ENCODE peak calls at places on chromosomes 1 and 21, in four cellular contexts. Q is ascending aorta, T is AG04450, P is GM12878. U is an unnamed sample.

GRCh38 chr1:8035289-8035688 is 9.2 kb upstream of the ERRFI1 start:
- DNase-seq in Q (no peak), P (no peak), T (no peak), U (no peak)

GRCh38 chr1:15326691-15327530 is 79.9 kb downstream of the FHAD1 start:
- DNase-seq in P (no peak), T (no peak), Q (no peak), U (no peak)

GRCh38 chr1:211013346-211014240 is 120.4 kb downstream of the KCNH1 start:
- DNase-seq in P (no peak), Q (no peak), T (no peak), U (no peak)

GRCh38 chr1:179637211-179637860 is 45.7 kb downstream of the TDRD5 start:
- DNase-seq in Q (no peak), P (no peak), T (no peak), U (no peak)

GRCh38 chr1:115840615-115841460 is at the start of gene NHLH2:
- DNase-seq in Q (no peak), P (no peak), T (no peak), U (no peak)

GRCh38 chr1:110746644-110747259 is 72.0 kb upstream of the KCNA3 start:
- DNase-seq in P (no peak), Q (no peak), T (peak), U (no peak)

GRCh38 chr1:69518991-69519390 is 48.7 kb upstream of the LRRC7 start:
- DNase-seq in T (no peak), Q (no peak), P (no peak), U (no peak)

GRCh38 chr1:245765241-245766000 is 610.6 kb downstream of the KIF26B start:
- DNase-seq in T (peak), P (no peak), Q (no peak), U (no peak)

GRCh38 chr1:228368801-228369607 is 37.6 kb downstream of the TRIM11 start:
- DNase-seq in T (no peak), Q (no peak), P (no peak), U (no peak)

GRCh38 chr1:116167625-116168276 is 56.6 kb downstream of the MAB21L3 start:
- DNase-seq in T (no peak), Q (no peak), P (no peak), U (no peak)

GRCh38 chr1:81155131-81155530 is 645.6 kb upstream of the ADGRL2 start:
- DNase-seq in Q (no peak), T (no peak), P (no peak), U (no peak)

GRCh38 chr1:89523597-89524368 is 846 bp upstream of the LRRC8B start:
- DNase-seq in T (no peak), P (no peak), Q (no peak), U (no peak)

GRCh38 chr1:54980528-54981241 is at the start of gene TMEM61:
- DNase-seq in P (no peak), Q (no peak), T (no peak), U (no peak)
- H3K27ac ChIP-seq in P (no peak), Q (no peak), T (no peak), U (peak)

DNA sequence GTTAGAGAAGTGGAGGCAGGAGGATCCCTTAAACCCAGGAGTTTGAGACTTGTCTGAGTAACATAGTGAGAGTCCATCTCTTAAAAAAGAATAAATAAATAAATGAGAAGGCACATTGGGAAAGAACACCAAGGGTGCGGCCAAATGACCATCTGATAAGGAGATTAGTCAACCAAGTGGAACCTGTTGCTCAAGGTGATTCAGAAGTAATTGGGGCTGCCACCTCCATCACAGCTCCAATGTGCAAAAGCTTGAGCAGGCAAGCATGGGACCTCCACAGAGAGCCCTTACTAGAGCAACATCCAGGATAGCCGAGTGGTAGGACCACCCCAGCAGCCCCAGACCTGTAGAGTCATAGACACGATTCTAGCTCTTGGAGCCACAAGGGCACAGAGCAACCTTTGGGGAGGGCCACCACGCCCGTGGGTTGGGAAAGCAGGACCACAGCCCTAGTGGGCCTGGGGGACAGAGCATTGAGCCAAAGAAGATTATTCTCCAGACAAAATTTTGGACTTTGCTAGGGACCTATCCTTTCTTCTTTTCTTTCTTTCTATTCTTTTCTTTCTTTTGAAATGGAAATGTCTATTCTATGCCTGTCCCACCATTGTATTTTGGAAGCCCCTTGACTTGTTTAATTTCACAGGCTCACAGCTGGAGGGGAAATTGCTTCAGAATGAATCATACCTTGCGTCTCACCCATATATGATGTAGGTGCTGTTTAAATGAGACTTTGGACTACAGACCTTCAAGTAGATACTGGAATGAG is 40.9 kb downstream of the KCNK1 start:
- DNase-seq in Q (no peak), P (no peak), T (no peak), U (no peak)
- H3K27ac ChIP-seq in Q (no peak), P (no peak), T (no peak), U (no peak)

GRCh38 chr21:39085843-39086415 is 97.3 kb downstream of the PSMG1 start:
- DNase-seq in Q (no peak), T (no peak), P (no peak), U (no peak)

GRCh38 chr21:39084979-39085729 is 98.1 kb downstream of the PSMG1 start:
- DNase-seq in T (no peak), P (no peak), Q (no peak), U (no peak)

GRCh38 chr21:39087238-39087975 is 95.8 kb downstream of the PSMG1 start:
- DNase-seq in Q (peak), T (no peak), P (no peak), U (no peak)

GRCh38 chr21:39087976-39088370 is 95.3 kb downstream of the PSMG1 start:
- DNase-seq in P (no peak), T (no peak), Q (no peak), U (no peak)

DNA sequence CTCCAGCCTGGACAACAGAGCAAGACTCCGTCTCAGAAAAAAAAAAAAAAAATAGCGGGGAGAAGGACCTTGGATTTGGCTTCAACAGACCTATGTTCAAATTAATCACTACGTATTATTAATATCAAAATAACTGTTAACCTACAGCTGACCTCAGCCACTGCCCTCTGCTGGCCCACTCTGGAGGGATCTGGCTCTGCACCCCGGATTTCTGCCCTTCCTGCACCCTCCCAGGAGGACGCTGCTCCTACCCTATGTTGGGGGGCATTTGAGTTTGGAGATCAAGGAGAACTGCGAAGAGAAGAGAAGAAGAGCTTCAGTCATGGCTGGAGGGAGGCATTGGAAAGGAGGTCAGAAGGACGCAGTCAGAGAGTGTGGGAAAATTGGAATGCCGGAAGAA is 96.7 kb downstream of the PSMG1 start:
- DNase-seq in P (no peak), T (no peak), Q (no peak), U (no peak)
- H3K27ac ChIP-seq in P (no peak), T (no peak), Q (peak), U (peak)

GRCh38 chr21:21712761-21713558 is 714.8 kb downstream of the NCAM2 start:
- DNase-seq in Q (no peak), P (no peak), T (no peak), U (no peak)

GRCh38 chr21:21714396-21714795 is 716.2 kb downstream of the NCAM2 start:
- DNase-seq in T (peak), Q (no peak), P (no peak), U (no peak)

GRCh38 chr21:21715286-21715969 is 717.2 kb downstream of the NCAM2 start:
- DNase-seq in P (no peak), T (peak), Q (no peak), U (no peak)
- H3K27ac ChIP-seq in P (no peak), T (peak), Q (no peak), U (no peak)

GRCh38 chr1:58395355-58395754 is 151.2 kb downstream of the OMA1 start:
- DNase-seq in T (peak), Q (no peak), P (no peak), U (no peak)
- H3K27ac ChIP-seq in T (peak), Q (no peak), P (no peak), U (no peak)

DNA sequence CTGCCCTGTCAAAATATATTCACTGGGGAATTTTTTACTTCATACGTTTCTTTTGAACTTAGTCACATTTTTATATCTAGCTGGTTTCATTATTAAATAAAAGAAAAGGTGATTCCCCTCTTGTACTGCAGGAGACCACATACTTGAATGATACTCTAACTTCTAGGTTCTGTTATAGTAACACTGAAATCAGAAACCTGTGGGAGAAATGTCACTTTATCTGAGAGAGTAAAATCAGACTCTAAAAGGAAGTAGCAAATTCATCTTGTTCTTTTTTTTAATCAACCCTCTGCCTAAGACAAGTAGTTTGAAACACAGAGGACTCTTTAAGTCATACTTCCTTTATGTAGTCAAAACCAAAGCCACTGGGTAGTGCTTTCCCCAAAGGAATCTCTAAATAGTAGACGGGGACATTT is 34.4 kb downstream of the MRPL39 start:
- DNase-seq in T (no peak), P (peak), Q (no peak), U (no peak)
- H3K27ac ChIP-seq in T (no peak), P (peak), Q (peak), U (peak)

GRCh38 chr21:38825269-38825668 is 19.5 kb downstream of the ETS2 start:
- DNase-seq in Q (no peak), T (no peak), P (no peak), U (no peak)
- H3K27ac ChIP-seq in Q (peak), T (no peak), P (no peak), U (peak)

DNA sequence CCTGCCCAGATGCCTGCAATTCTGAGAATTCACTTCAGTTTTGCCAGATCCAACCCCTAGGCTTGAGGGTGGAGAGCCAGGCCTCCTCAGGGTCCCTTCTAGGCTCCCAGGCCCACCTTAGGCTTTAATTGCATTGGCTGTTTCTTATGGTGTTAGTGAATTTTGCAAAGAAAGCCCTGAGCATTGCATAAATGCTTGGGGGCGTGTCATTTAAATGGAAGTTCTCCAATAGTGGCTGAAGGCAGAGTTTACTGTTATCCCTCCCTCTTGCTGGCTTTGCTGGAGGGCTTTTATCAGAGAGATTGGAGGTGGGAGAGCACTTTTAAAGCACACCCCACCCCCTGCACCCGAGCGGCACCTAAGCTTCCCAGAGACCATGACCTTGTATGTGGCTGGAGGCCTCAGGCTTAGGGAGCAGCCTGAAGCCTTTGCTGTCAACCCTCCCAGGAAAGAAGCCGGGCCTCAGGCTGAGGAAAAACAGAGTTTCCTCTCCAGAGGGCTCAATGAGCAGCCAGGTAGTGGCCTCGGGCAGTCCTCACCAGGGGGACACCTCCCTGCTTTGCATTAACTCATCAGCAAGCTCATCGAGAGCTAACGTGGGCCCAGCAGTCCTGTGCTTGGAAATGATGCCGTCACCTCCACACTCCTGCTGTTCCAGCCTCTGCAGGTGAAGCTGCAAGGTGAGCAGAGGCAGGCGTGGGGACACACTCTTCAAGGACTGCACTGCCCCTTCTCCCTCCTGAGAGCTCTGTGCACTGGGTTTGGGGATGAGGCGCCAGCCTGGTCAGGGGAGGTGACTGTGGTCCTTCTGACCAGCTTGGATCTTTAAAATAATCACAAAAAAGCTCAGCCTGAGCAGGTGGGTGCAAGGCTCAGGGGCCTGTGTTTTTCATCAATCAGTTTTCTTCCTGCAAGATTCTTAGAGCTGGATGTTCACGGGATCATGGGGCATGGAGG is 58.0 kb downstream of the STUM start:
- DNase-seq in P (no peak), T (no peak), Q (no peak), U (no peak)
- H3K27ac ChIP-seq in P (no peak), T (no peak), Q (no peak), U (no peak)

DNA sequence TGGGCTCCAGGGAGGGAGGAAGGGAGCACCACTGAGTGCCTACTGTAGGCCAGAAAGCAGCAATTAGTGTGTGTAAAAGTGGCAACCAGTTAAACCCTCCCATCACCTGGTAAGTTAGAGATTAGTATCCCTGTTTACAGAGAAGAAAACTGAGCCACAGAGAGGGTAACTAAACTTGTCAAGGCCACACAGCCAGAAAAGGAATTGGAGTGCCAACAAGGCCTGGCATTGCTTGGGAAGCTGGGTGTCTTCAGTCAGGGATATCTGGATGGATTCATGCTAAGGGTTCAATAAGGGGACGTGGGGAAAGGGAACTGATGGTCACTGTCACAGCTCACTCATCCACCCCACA is 23.6 kb upstream of the ADGRB2 start:
- DNase-seq in T (no peak), P (no peak), Q (no peak), U (no peak)
- H3K27ac ChIP-seq in T (no peak), P (no peak), Q (peak), U (peak)

GRCh38 chr1:206672844-206673758 is 11.6 kb upstream of the MAPKAPK2 start:
- DNase-seq in P (no peak), Q (no peak), T (no peak), U (no peak)

GRCh38 chr1:206674236-206674635 is 10.5 kb upstream of the MAPKAPK2 start:
- DNase-seq in P (no peak), T (no peak), Q (no peak), U (no peak)

GRCh38 chr1:206672011-206672688 is 12.6 kb upstream of the MAPKAPK2 start:
- DNase-seq in T (no peak), Q (no peak), P (no peak), U (no peak)

GRCh38 chr1:206676499-206676898 is 8.2 kb upstream of the MAPKAPK2 start:
- DNase-seq in P (no peak), Q (no peak), T (no peak), U (no peak)

DNA sequence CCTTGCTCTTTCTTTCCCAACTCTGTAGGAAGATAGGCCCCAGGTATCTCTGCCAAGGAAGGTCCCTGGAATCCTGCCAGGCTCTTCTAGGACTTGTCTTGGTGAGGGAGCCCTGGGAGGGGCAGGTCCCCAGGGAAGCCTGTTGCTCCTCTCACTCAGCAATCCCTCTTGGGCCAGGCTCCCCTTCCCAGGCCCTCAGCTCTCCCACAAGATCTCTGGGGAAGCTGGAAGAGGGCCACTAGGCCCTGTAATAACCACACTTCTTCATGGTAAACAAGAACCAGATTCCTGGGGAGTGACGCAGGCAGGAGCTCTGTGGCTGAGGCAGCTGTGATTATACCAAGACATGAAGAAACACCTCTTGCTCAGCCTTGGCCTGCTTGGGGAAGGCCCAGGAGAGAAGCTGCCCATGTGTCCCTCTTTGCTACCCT is 9.9 kb upstream of the MAPKAPK2 start:
- DNase-seq in T (peak), Q (peak), P (no peak), U (peak)
- H3K27ac ChIP-seq in T (peak), Q (peak), P (no peak), U (peak)